ENCODE peak calls at places on chromosome 22, in six cellular contexts. C, V, K, X, J and E are unnamed samples.

GRCh38 chr22:44802071-44802700 is 49.8 kb downstream of the ARHGAP8 start:
- DNase-seq in C (no peak), V (no peak), K (no peak), X (no peak), J (no peak), E (no peak)

GRCh38 chr22:43209971-43210370 is 23.0 kb upstream of the TTLL12 start:
- DNase-seq in C (no peak), V (no peak), K (no peak), X (no peak), J (no peak), E (no peak)

GRCh38 chr22:21697021-21697771 is 31.4 kb downstream of the PPIL2 start:
- DNase-seq in C (no peak), V (no peak), K (no peak), X (no peak), J (no peak), E (no peak)

GRCh38 chr22:45564349-45565030 is 61.8 kb downstream of the FBLN1 start:
- DNase-seq in C (no peak), V (no peak), K (no peak), X (no peak), J (no peak), E (no peak)

GRCh38 chr22:48567213-48567975 is 1260.3 kb downstream of the BRD1 start:
- DNase-seq in C (no peak), V (no peak), K (no peak), X (no peak), J (no peak), E (no peak)

GRCh38 chr22:49966041-49966715 is 5.6 kb downstream of the PIM3 start:
- DNase-seq in C (no peak), V (no peak), K (peak; percentile 65), X (no peak), J (no peak), E (peak; percentile 25)

GRCh38 chr22:27372969-27373670 is 428.4 kb downstream of the MN1 start:
- DNase-seq in C (no peak), V (no peak), K (no peak), X (no peak), J (peak; percentile 31), E (no peak)

GRCh38 chr22:46280999-46281623 is 13.3 kb downstream of the TTC38 start:
- DNase-seq in C (no peak), V (no peak), K (no peak), X (no peak), J (no peak), E (peak; percentile 47)

GRCh38 chr22:46000081-46001027 is 23.4 kb upstream of the WNT7B start:
- DNase-seq in C (no peak), V (no peak), K (no peak), X (no peak), J (no peak), E (peak; percentile 31)

GRCh38 chr22:24819941-24820461 is 14.0 kb downstream of the SGSM1 start:
- DNase-seq in C (peak; percentile 34), V (no peak), K (no peak), X (no peak), J (peak; percentile 33), E (peak; percentile 62)

GRCh38 chr22:37208401-37209139 is 3.7 kb downstream of the SSTR3 start:
- DNase-seq in C (no peak), V (no peak), K (no peak), X (no peak), J (no peak), E (peak; percentile 19)

GRCh38 chr22:37904572-37905533 is 1.2 kb upstream of the MICALL1 start:
- DNase-seq in C (peak; percentile 99), V (peak; percentile 79), K (no peak), X (peak; percentile 37), J (peak; percentile 97), E (no peak)

GRCh38 chr22:39299829-39300178 is 19.6 kb downstream of the RPL3 start:
- DNase-seq in C (no peak), V (no peak), K (no peak), X (no peak), J (peak; percentile 37), E (no peak)

GRCh38 chr22:38177926-38178604 is 3.6 kb downstream of the PLA2G6 start:
- DNase-seq in C (peak; percentile 89), V (peak; percentile 78), K (no peak), X (no peak), J (peak; percentile 89), E (no peak)

GRCh38 chr22:49481651-49482399 is 345.8 kb downstream of the BRD1 start:
- DNase-seq in C (no peak), V (no peak), K (no peak), X (no peak), J (no peak), E (no peak)

GRCh38 chr22:43925433-43926348 is 2.1 kb downstream of the PNPLA3 start:
- DNase-seq in C (no peak), V (no peak), K (no peak), X (no peak), J (peak; percentile 67), E (no peak)

GRCh38 chr22:36938886-36939285 is 25.5 kb downstream of the CSF2RB start:
- DNase-seq in C (no peak), V (no peak), K (no peak), X (no peak), J (no peak), E (no peak)

GRCh38 chr22:46150615-46151423 is 493 bp downstream of the PPARA start:
- DNase-seq in C (no peak), V (no peak), K (peak; percentile 87), X (peak; percentile 72), J (peak; percentile 47), E (no peak)

GRCh38 chr22:34395370-34395769 is 475.1 kb upstream of the LARGE1 start:
- DNase-seq in C (no peak), V (no peak), K (no peak), X (no peak), J (no peak), E (no peak)

GRCh38 chr22:30934053-30934452 is 34.5 kb downstream of the MORC2 start:
- DNase-seq in C (no peak), V (no peak), K (no peak), X (no peak), J (no peak), E (no peak)

GRCh38 chr22:44261861-44262595 is 50.7 kb downstream of the SHISAL1 start:
- DNase-seq in C (peak; percentile 39), V (peak; percentile 4), K (peak; percentile 28), X (no peak), J (no peak), E (no peak)

GRCh38 chr22:29873943-29874342 is 9.0 kb upstream of the MTMR3 start:
- DNase-seq in C (no peak), V (no peak), K (no peak), X (no peak), J (no peak), E (no peak)